ENCODE peak calls at places on chromosomes 16 and 17, in ten cellular contexts. W is GM12892; S is activated T-cell treated with anti-CD3 and anti-CD28 coated beads for 4 hours; O is cardiac fibroblast; B is occipital lobe; V is AG09319; E is GDM1; H is cardiac muscle cell; F is NCI-H2029 treated with DMSO at 0.1 percent for 48 hours; U is stimulated activated CD8-positive, alpha-beta memory T cell treated with anti-CD3 and anti-CD28 coated beads, Interleukin-2, amount 100 ng/mL, for 1 hour. R is an unnamed sample.

GRCh38 chr16:12741176-12741575 is 62.5 kb downstream of the CPPED1 start:
- DNase-seq in O (no peak), V (no peak), H (no peak), B (no peak), F (no peak), S (no peak), W (no peak), U (no peak), E (no peak), R (no peak)

GRCh38 chr17:58710948-58711552 is 18.6 kb downstream of the RAD51C start:
- DNase-seq in E (no peak), O (peak; percentile 83), V (peak; percentile 12), F (peak; percentile 1), H (peak; percentile 70), U (no peak), S (peak; percentile 44), W (no peak), B (no peak), R (no peak)

GRCh38 chr17:17758443-17758842 is 77.2 kb downstream of the RAI1 start:
- DNase-seq in F (peak; percentile 45), E (no peak), U (no peak), S (no peak), H (no peak), B (no peak), V (no peak), O (no peak), W (no peak), R (no peak)

GRCh38 chr16:83458612-83459011 is 349.2 kb upstream of the HSBP1 start:
- DNase-seq in V (no peak), U (no peak), B (no peak), F (no peak), E (no peak), S (no peak), W (no peak), H (no peak), O (peak; percentile 83), R (no peak)

GRCh38 chr16:79261461-79261860 is 339.1 kb downstream of the MAF start:
- DNase-seq in W (no peak), V (no peak), U (no peak), H (peak; percentile 55), O (no peak), S (no peak), E (peak; percentile 4), F (no peak), B (no peak), R (no peak)

GRCh38 chr16:29975811-29976511 is 2.3 kb downstream of the TAOK2 start:
- DNase-seq in O (no peak), S (no peak), U (no peak), W (no peak), B (no peak), V (no peak), F (no peak), E (no peak), H (no peak), R (no peak)

GRCh38 chr17:17186051-17186450 is 20.1 kb downstream of the PLD6 start:
- DNase-seq in V (no peak), B (no peak), W (peak; percentile 43), O (no peak), U (no peak), F (peak; percentile 7), S (no peak), H (peak; percentile 24), E (no peak), R (no peak)

GRCh38 chr17:50603340-50603739 is 31.3 kb upstream of the ABCC3 start:
- DNase-seq in S (no peak), F (peak; percentile 33), V (no peak), H (no peak), W (peak; percentile 53), U (no peak), B (no peak), O (no peak), E (no peak), R (no peak)

GRCh38 chr17:77649717-77650211 is 308.7 kb upstream of the TNRC6C start:
- DNase-seq in W (no peak), H (no peak), F (no peak), S (no peak), V (peak; percentile 8), U (no peak), E (no peak), O (peak; percentile 11), B (no peak), R (no peak)

GRCh38 chr16:68068926-68069325 is 16.2 kb upstream of the NFATC3 start:
- DNase-seq in W (no peak), V (no peak), H (no peak), F (no peak), B (no peak), O (no peak), E (no peak), U (no peak), S (no peak), R (no peak)

GRCh38 chr17:76239538-76240274 is 587 bp downstream of the RNF157 start:
- DNase-seq in V (no peak), B (no peak), F (no peak), H (peak; percentile 17), W (no peak), E (no peak), O (no peak), U (no peak), S (no peak), R (no peak)

GRCh38 chr17:31425646-31426045 is 34.2 kb downstream of the RAB11FIP4 start:
- DNase-seq in S (no peak), H (peak; percentile 33), V (no peak), B (peak; percentile 19), W (no peak), E (no peak), U (no peak), O (no peak), F (no peak), R (no peak)

GRCh38 chr17:34118564-34118963 is 136.5 kb upstream of the CCL2 start:
- DNase-seq in U (no peak), V (no peak), S (no peak), B (no peak), W (no peak), H (no peak), E (no peak), F (no peak), O (no peak), R (no peak)

GRCh38 chr17:1072551-1072961 is 75.6 kb downstream of the TIMM22 start:
- DNase-seq in W (no peak), S (no peak), H (no peak), B (no peak), V (no peak), F (no peak), E (no peak), O (no peak), U (no peak), R (no peak)

GRCh38 chr17:8153957-8154607 is 1.9 kb upstream of the PER1 start:
- DNase-seq in B (peak; percentile 98), S (peak; percentile 90), U (peak; percentile 79), H (peak; percentile 92), E (peak; percentile 64), W (no peak), V (peak; percentile 99), F (peak; percentile 62), O (peak; percentile 100), R (peak; percentile 93)

GRCh38 chr17:63961355-63962207 is 11.1 kb downstream of the SCN4A start:
- DNase-seq in F (peak; percentile 44), V (no peak), B (no peak), O (peak; percentile 64), U (no peak), H (peak; percentile 91), S (peak; percentile 14), W (peak; percentile 54), E (no peak), R (no peak)

GRCh38 chr17:1920948-1921351 is 91.1 kb downstream of the RPA1 start:
- DNase-seq in F (peak; percentile 24), W (no peak), O (no peak), H (no peak), E (no peak), S (no peak), U (no peak), V (no peak), B (peak; percentile 83), R (no peak)

GRCh38 chr16:83802559-83802958 is 5.2 kb upstream of the HSBP1 start:
- DNase-seq in E (no peak), V (no peak), B (no peak), W (no peak), F (no peak), U (no peak), O (no peak), S (no peak), H (no peak), R (no peak)

GRCh38 chr17:48051706-48052486 is 3.7 kb downstream of the NFE2L1 start:
- DNase-seq in S (no peak), F (no peak), W (no peak), E (no peak), U (no peak), O (peak; percentile 94), H (no peak), B (no peak), V (peak; percentile 84), R (peak; percentile 83)

GRCh38 chr17:72361892-72362291 is 241.1 kb downstream of the SOX9 start:
- DNase-seq in E (no peak), H (no peak), O (peak; percentile 39), V (no peak), W (no peak), S (no peak), B (no peak), U (no peak), F (no peak), R (no peak)

GRCh38 chr16:69131749-69132423 is 502 bp downstream of the CHTF8 start:
- DNase-seq in W (peak; percentile 89), S (peak; percentile 77), O (peak; percentile 82), B (peak; percentile 62), F (no peak), H (peak; percentile 90), V (peak; percentile 54), E (peak; percentile 57), U (peak; percentile 53), R (peak; percentile 48)

GRCh38 chr16:82265809-82266208 is 95.8 kb upstream of the MPHOSPH6 start:
- DNase-seq in U (no peak), O (no peak), E (no peak), S (no peak), B (no peak), V (no peak), F (no peak), W (no peak), H (no peak), R (no peak)

GRCh38 chr16:75464130-75464918 is at the start of gene TMEM170A:
- DNase-seq in F (peak; percentile 57), H (peak; percentile 99), B (peak; percentile 97), V (peak; percentile 98), W (peak; percentile 91), S (peak; percentile 97), O (peak; percentile 99), E (peak; percentile 92), U (peak; percentile 97), R (peak; percentile 94)

GRCh38 chr17:78933025-78933958 is 8.1 kb upstream of the TIMP2 start:
- DNase-seq in E (peak; percentile 50), U (no peak), V (peak; percentile 84), O (peak; percentile 99), B (no peak), H (no peak), F (no peak), W (peak; percentile 64), S (no peak), R (peak; percentile 96)

GRCh38 chr17:27455914-27456680 is at the start of gene KSR1:
- DNase-seq in E (peak; percentile 76), B (peak; percentile 67), W (peak; percentile 95), V (peak; percentile 37), H (peak; percentile 95), U (peak; percentile 68), F (no peak), S (peak; percentile 72), O (peak; percentile 69), R (peak; percentile 35)

GRCh38 chr16:22789281-22789945 is 24.5 kb upstream of the HS3ST2 start:
- DNase-seq in V (no peak), E (no peak), H (no peak), U (no peak), B (no peak), F (no peak), W (no peak), S (no peak), O (no peak), R (no peak)

GRCh38 chr16:66919569-66920472 is 1.1 kb upstream of the CDH16 start:
- DNase-seq in H (peak; percentile 24), O (no peak), S (no peak), W (no peak), B (no peak), F (no peak), E (no peak), U (no peak), V (no peak), R (no peak)

GRCh38 chr17:55889271-55889670 is 138.4 kb downstream of the PCTP start:
- DNase-seq in S (no peak), O (no peak), V (no peak), B (no peak), U (no peak), W (no peak), E (no peak), H (no peak), F (no peak), R (no peak)